ENCODE peak calls at places on chromosomes 7 and 10, in eight cellular contexts. G, S, D, V, E, R, W and M are unnamed samples.

GRCh38 chr7:74622228-74622749 is 35.2 kb upstream of the GTF2I start:
- DNase-seq in G (no peak), S (no peak), D (no peak), V (no peak), E (no peak), R (no peak), W (no peak), M (no peak)

GRCh38 chr10:97570789-97571536 is 1.6 kb upstream of the ANKRD2 start:
- DNase-seq in G (no peak), S (no peak), D (no peak), V (no peak), E (no peak), R (no peak), W (no peak), M (no peak)

GRCh38 chr10:34078798-34079470 is 736.2 kb downstream of the PARD3 start:
- DNase-seq in G (no peak), S (no peak), D (no peak), V (no peak), E (peak), R (no peak), W (no peak), M (no peak)

GRCh38 chr7:20998309-20998708 is 211.6 kb upstream of the SP8 start:
- DNase-seq in G (peak), S (no peak), D (no peak), V (no peak), E (no peak), R (no peak), W (no peak), M (no peak)

GRCh38 chr7:27647052-27647451 is 15.6 kb downstream of the HIBADH start:
- DNase-seq in G (no peak), S (no peak), D (no peak), V (no peak), E (peak), R (no peak), W (no peak), M (no peak)

GRCh38 chr7:20651960-20652544 is 36.6 kb downstream of the ABCB5 start:
- DNase-seq in G (peak), S (no peak), D (no peak), V (no peak), E (peak), R (peak), W (no peak), M (no peak)

GRCh38 chr10:62831346-62831745 is 15.2 kb upstream of the EGR2 start:
- DNase-seq in G (no peak), S (no peak), D (no peak), V (no peak), E (peak), R (no peak), W (no peak), M (no peak)

GRCh38 chr7:4607321-4607729 is 74.8 kb upstream of the FOXK1 start:
- DNase-seq in G (no peak), S (no peak), D (no peak), V (no peak), E (no peak), R (no peak), W (no peak), M (no peak)

GRCh38 chr10:23368816-23369640 is 24.4 kb upstream of the C10orf67 start:
- DNase-seq in G (no peak), S (no peak), D (no peak), V (no peak), E (no peak), R (no peak), W (no peak), M (peak)

GRCh38 chr7:133887459-133887858 is 239.7 kb upstream of the LRGUK start:
- DNase-seq in G (no peak), S (no peak), D (no peak), V (no peak), E (no peak), R (no peak), W (no peak), M (no peak)

GRCh38 chr10:79434816-79435215 is 10.6 kb downstream of the ZCCHC24 start:
- DNase-seq in G (no peak), S (no peak), D (no peak), V (no peak), E (peak), R (no peak), W (no peak), M (no peak)

GRCh38 chr10:102119417-102120141 is 589 bp downstream of the LDB1 start:
- DNase-seq in G (peak), S (no peak), D (no peak), V (peak), E (peak), R (peak), W (peak), M (peak)

GRCh38 chr7:18352339-18353255 is 143.0 kb upstream of the HDAC9 start:
- DNase-seq in G (peak), S (no peak), D (no peak), V (peak), E (peak), R (peak), W (peak), M (no peak)

GRCh38 chr7:140586517-140586916 is 54.1 kb downstream of the DENND2A start:
- DNase-seq in G (no peak), S (no peak), D (no peak), V (no peak), E (no peak), R (no peak), W (no peak), M (no peak)

GRCh38 chr10:121418126-121418777 is 180.0 kb downstream of the FGFR2 start:
- DNase-seq in G (peak), S (no peak), D (no peak), V (no peak), E (no peak), R (no peak), W (no peak), M (no peak)

GRCh38 chr10:60733826-60734225 is 44.5 kb upstream of the CDK1 start:
- DNase-seq in G (no peak), S (no peak), D (no peak), V (no peak), E (no peak), R (no peak), W (no peak), M (no peak)

GRCh38 chr10:95475003-95475383 is 86.2 kb downstream of the SORBS1 start:
- DNase-seq in G (no peak), S (no peak), D (no peak), V (no peak), E (no peak), R (no peak), W (no peak), M (no peak)

GRCh38 chr10:113752553-113752952 is 1.1 kb downstream of the PLEKHS1 start:
- DNase-seq in G (no peak), S (no peak), D (no peak), V (no peak), E (no peak), R (no peak), W (no peak), M (no peak)

GRCh38 chr10:101672536-101672935 is 22.4 kb downstream of the FBXW4 start:
- DNase-seq in G (no peak), S (no peak), D (no peak), V (no peak), E (no peak), R (no peak), W (no peak), M (no peak)

GRCh38 chr7:70694909-70695803 is 436.8 kb upstream of the GALNT17 start:
- DNase-seq in G (peak), S (no peak), D (no peak), V (peak), E (peak), R (peak), W (no peak), M (peak)

GRCh38 chr10:42958142-42958868 is 118.6 kb upstream of the RET start:
- DNase-seq in G (no peak), S (no peak), D (no peak), V (no peak), E (no peak), R (no peak), W (no peak), M (no peak)

GRCh38 chr7:85119934-85120333 is 66.9 kb downstream of the SEMA3D start:
- DNase-seq in G (no peak), S (no peak), D (no peak), V (no peak), E (no peak), R (no peak), W (no peak), M (no peak)

GRCh38 chr10:75029874-75030273 is 81.6 kb upstream of the SAMD8 start:
- DNase-seq in G (no peak), S (no peak), D (no peak), V (no peak), E (no peak), R (no peak), W (no peak), M (no peak)

GRCh38 chr10:597976-598375 is 91.5 kb downstream of the DIP2C start:
- DNase-seq in G (no peak), S (no peak), D (no peak), V (no peak), E (no peak), R (no peak), W (no peak), M (peak)

GRCh38 chr10:73044378-73045285 is 52.0 kb downstream of the P4HA1 start:
- DNase-seq in G (no peak), S (no peak), D (no peak), V (no peak), E (peak), R (no peak), W (no peak), M (no peak)

GRCh38 chr10:88205842-88206446 is 342.5 kb downstream of the PTEN start:
- DNase-seq in G (no peak), S (no peak), D (no peak), V (no peak), E (no peak), R (no peak), W (no peak), M (no peak)

GRCh38 chr10:97321032-97321806 is 2.1 kb downstream of the FRAT1 start:
- DNase-seq in G (peak), S (no peak), D (no peak), V (peak), E (no peak), R (no peak), W (peak), M (no peak)

GRCh38 chr7:7764515-7765138 is 46.2 kb upstream of the RPA3 start:
- DNase-seq in G (no peak), S (no peak), D (no peak), V (no peak), E (no peak), R (no peak), W (no peak), M (no peak)
- TF ChIP-seq CTCF in G (peak), S (no peak), D (no peak), V (no peak), E (no peak), R (no peak), W (no peak), M (no peak)

DNA sequence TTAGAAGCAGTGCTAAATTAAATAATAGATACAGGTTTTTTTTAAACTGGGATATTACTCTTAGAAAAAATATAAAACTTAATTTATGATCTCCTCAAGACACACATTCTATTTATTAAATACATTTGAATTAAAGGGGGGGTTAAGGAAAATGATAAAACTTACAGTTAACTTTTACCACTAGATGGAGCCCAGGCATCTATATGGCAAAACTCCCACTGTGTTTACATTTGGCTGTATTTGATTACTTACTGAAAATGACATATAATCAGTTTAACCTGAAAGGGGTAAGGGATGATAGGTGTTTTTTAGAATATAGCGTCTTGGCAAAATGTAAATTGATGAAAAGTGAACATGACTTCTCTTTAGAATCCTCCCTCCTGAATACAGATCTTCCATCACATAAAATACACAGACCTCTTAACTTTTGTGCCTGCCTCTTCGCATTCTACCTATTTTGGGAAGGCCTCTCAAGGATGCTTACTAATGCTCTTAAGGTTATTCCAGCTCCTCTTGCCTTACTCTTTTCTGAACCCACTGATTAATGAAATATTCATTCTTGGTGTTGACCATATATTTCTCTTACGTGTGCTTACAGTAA is 235.7 kb downstream of the AGMO start:
- DNase-seq in G (peak), S (no peak), D (no peak), V (no peak), E (peak), R (peak), W (no peak), M (no peak)
- TF ChIP-seq CTCF in G (peak), S (peak), D (no peak), V (peak), E (peak), R (peak), W (no peak), M (peak)

GRCh38 chr7:77738382-77738781 is 42.1 kb downstream of the RSBN1L start:
- DNase-seq in G (no peak), S (no peak), D (no peak), V (no peak), E (no peak), R (no peak), W (no peak), M (no peak)
- TF ChIP-seq CTCF in G (no peak), S (no peak), D (no peak), V (no peak), E (no peak), R (no peak), W (no peak), M (no peak)

GRCh38 chr7:43700059-43700501 is 29.2 kb downstream of the COA1 start:
- DNase-seq in G (peak), S (no peak), D (no peak), V (no peak), E (no peak), R (peak), W (no peak), M (no peak)
- TF ChIP-seq CTCF in G (peak), S (peak), D (peak), V (peak), E (peak), R (peak), W (peak), M (peak)